ENCODE peak calls at places on chromosomes 6 and 20, in eight cellular contexts. C, T, E, N, K, A, O and J are unnamed samples.

GRCh38 chr20:34663213-34663943 is 13.5 kb downstream of the PIGU start:
- DNase-seq in A (no peak), C (no peak), T (no peak), O (no peak), E (no peak), K (no peak), N (no peak), J (no peak)

GRCh38 chr6:50541941-50542340 is 171.4 kb upstream of the TFAP2D start:
- DNase-seq in T (no peak), K (no peak), A (no peak), C (no peak), N (no peak), O (no peak), E (no peak), J (no peak)

GRCh38 chr20:47821481-47822100 is 36.3 kb upstream of the SULF2 start:
- DNase-seq in K (no peak), A (no peak), C (no peak), O (no peak), N (no peak), E (no peak), T (peak; percentile 52), J (no peak)

GRCh38 chr20:53602661-53603060 is 9.0 kb upstream of the ZNF217 start:
- DNase-seq in C (no peak), K (no peak), E (no peak), N (no peak), O (no peak), T (no peak), A (no peak), J (no peak)

GRCh38 chr6:32886674-32887383 is 32.8 kb downstream of the PSMB9 start:
- DNase-seq in N (no peak), K (no peak), A (no peak), O (no peak), C (no peak), T (no peak), E (peak; percentile 24), J (no peak)

GRCh38 chr6:13009465-13009864 is 292.9 kb downstream of the PHACTR1 start:
- DNase-seq in K (no peak), A (no peak), T (no peak), E (no peak), N (no peak), O (no peak), C (no peak), J (no peak)

GRCh38 chr20:51703446-51704287 is 64.5 kb downstream of the ATP9A start:
- DNase-seq in C (no peak), K (no peak), A (no peak), O (no peak), T (no peak), E (no peak), N (no peak), J (no peak)

GRCh38 chr6:130675072-130675471 is 152.1 kb upstream of the SMLR1 start:
- DNase-seq in T (no peak), O (no peak), A (no peak), N (no peak), C (no peak), K (no peak), E (no peak), J (no peak)

GRCh38 chr20:37456948-37457347 is 64.1 kb upstream of the NNAT start:
- DNase-seq in E (no peak), T (no peak), C (no peak), A (no peak), O (no peak), N (no peak), K (no peak), J (no peak)
- H3K9me3 ChIP-seq in E (no peaks in the 10 kb centered on the region), T (peaks cover 1% of the 10 kb centered on the region), C (no peaks in the 10 kb centered on the region), A (peaks cover 29% of the 10 kb centered on the region), O (peaks cover 14% of the 10 kb centered on the region), N (peaks cover 68% of the 10 kb centered on the region), K (peaks cover 16% of the 10 kb centered on the region), J (peaks cover 15% of the 10 kb centered on the region)

GRCh38 chr6:27290850-27291208 is 21.2 kb downstream of the POM121L2 start:
- DNase-seq in C (no peak), E (no peak), T (no peak), K (no peak), N (no peak), O (no peak), A (no peak), J (no peak)
- H3K9me3 ChIP-seq in C (peaks cover 11% of the 10 kb centered on the region), E (no peaks in the 10 kb centered on the region), T (peaks cover 3% of the 10 kb centered on the region), K (peaks cover 12% of the 10 kb centered on the region), N (peaks cover 14% of the 10 kb centered on the region), O (no peaks in the 10 kb centered on the region), A (no peaks in the 10 kb centered on the region), J (no peaks in the 10 kb centered on the region)

GRCh38 chr6:358432-358831 is 33.1 kb upstream of the IRF4 start:
- DNase-seq in O (no peak), K (no peak), N (no peak), T (peak; percentile 69), A (peak; percentile 52), C (no peak), E (no peak), J (no peak)
- H3K9me3 ChIP-seq in O (no peaks in the 10 kb centered on the region), K (peaks cover 3% of the 10 kb centered on the region), N (peaks cover 7% of the 10 kb centered on the region), T (no peaks in the 10 kb centered on the region), A (peaks cover under 1% of the 10 kb centered on the region), C (no peaks in the 10 kb centered on the region), E (no peaks in the 10 kb centered on the region), J (peaks cover 10% of the 10 kb centered on the region)

DNA sequence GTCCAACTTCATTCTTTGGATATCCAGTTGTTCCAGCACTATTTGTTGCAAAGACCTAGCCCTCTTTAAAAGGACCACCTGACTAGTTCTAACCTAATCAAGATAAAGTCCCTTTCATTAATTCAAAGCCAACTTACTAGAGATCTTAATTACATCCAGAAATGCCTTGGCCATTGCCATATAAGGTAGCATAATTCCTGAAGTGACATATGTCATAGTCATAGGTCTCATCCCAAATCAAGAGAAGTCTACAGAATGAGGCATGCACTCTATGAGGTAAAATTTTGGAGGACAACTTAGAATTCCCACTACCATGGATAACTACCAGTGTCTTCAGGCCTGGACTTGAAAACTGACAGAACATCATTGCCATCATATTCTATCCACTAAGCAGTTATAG is 420.4 kb upstream of the ID4 start:
- DNase-seq in N (no peak), E (no peak), C (no peak), O (no peak), T (no peak), K (no peak), A (no peak), J (no peak)
- H3K9me3 ChIP-seq in N (peaks cover 30% of the 10 kb centered on the region), E (no peaks in the 10 kb centered on the region), C (no peaks in the 10 kb centered on the region), O (no peaks in the 10 kb centered on the region), T (no peaks in the 10 kb centered on the region), K (no peaks in the 10 kb centered on the region), A (no peaks in the 10 kb centered on the region), J (peaks cover 7% of the 10 kb centered on the region)

GRCh38 chr20:29687438-29687837 is 1570.0 kb upstream of the DEFB115 start:
- DNase-seq in C (no peak), K (no peak), N (no peak), E (peak; percentile 15), A (no peak), T (no peak), O (no peak), J (no peak)
- H3K9me3 ChIP-seq in C (no peaks in the 10 kb centered on the region), K (no peaks in the 10 kb centered on the region), N (no peaks in the 10 kb centered on the region), E (no peaks in the 10 kb centered on the region), A (peaks cover 5% of the 10 kb centered on the region), T (no peaks in the 10 kb centered on the region), O (peaks cover 10% of the 10 kb centered on the region), J (no peaks in the 10 kb centered on the region)

DNA sequence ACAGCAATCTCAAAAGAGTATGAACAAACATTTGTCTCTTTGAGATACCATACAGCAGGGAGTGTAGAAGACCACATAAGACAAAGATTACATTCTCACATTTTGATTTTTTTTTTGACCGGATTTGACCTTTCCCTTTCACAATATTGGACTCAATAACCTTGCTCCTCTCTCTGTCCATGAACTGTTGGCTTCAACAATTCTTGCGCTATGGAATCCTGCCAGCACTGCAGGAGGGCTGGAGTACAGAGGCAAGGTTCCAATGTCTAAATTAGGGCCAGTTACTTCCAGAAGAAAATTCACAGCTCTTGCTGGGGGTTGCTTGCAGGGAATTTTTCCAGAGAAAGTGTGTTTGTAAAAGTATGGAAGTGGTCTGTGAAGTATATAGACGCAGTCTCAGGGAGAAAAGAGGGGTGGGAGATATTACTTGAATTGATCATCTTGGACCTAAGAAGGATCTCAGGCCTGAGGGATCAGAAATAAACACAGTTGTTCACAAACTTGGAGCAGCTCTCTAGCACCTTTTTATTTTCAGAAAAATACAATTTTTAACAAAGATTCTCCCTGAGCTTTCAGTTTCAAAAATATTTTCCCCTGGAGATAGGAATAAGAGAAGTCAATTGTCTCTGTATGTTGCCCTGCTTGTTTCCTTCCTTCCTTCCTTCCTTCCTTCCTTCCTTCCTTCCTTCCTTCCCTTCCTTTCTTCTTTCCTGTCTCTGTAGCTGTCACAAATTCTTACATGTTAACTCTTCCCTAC is 765.9 kb downstream of the BCKDHB start:
- DNase-seq in N (peak; percentile 16), A (no peak), C (no peak), T (no peak), O (no peak), E (peak; percentile 55), K (no peak), J (no peak)
- H3K9me3 ChIP-seq in N (peaks cover 14% of the 10 kb centered on the region), A (no peaks in the 10 kb centered on the region), C (no peaks in the 10 kb centered on the region), T (peaks cover 4% of the 10 kb centered on the region), O (no peaks in the 10 kb centered on the region), E (no peaks in the 10 kb centered on the region), K (no peaks in the 10 kb centered on the region), J (no peaks in the 10 kb centered on the region)